ENCODE peak calls at places on chromosome 1, in five cellular contexts. One of them, this sample, is unnamed.

GRCh38 chr1:5768014-5768413 is 224.2 kb downstream of the NPHP4 start:
- DNase-seq in stimulated activated CD4-positive, alpha-beta T cell treated with anti-CD3 and anti-CD28 coated beads, Interleukin-4, amount 100 ng/mL, for 24 hours: no peak
- DNase-seq in NCI-H345: no peak
- DNase-seq in fibroblast of gingiva: no peak
- DNase-seq in NCI-H1105 treated with DMSO at 0.1 percent for 48 hours: peak; percentile 52
- DNase-seq in this sample: no peak

GRCh38 chr1:1597275-1597930 is 2.5 kb downstream of the FNDC10 start:
- DNase-seq in stimulated activated CD4-positive, alpha-beta T cell treated with anti-CD3 and anti-CD28 coated beads, Interleukin-4, amount 100 ng/mL, for 24 hours: no peak
- DNase-seq in NCI-H345: no peak
- DNase-seq in fibroblast of gingiva: no peak
- DNase-seq in NCI-H1105 treated with DMSO at 0.1 percent for 48 hours: no peak
- DNase-seq in this sample: no peak

GRCh38 chr1:237799762-237800474 is 90.8 kb downstream of the ZP4 start:
- DNase-seq in stimulated activated CD4-positive, alpha-beta T cell treated with anti-CD3 and anti-CD28 coated beads, Interleukin-4, amount 100 ng/mL, for 24 hours: peak; percentile 18
- DNase-seq in NCI-H345: peak; percentile 57
- DNase-seq in fibroblast of gingiva: no peak
- DNase-seq in NCI-H1105 treated with DMSO at 0.1 percent for 48 hours: peak; percentile 62
- DNase-seq in this sample: no peak

GRCh38 chr1:167136191-167136614 is 42.3 kb downstream of the STYXL2 start:
- DNase-seq in stimulated activated CD4-positive, alpha-beta T cell treated with anti-CD3 and anti-CD28 coated beads, Interleukin-4, amount 100 ng/mL, for 24 hours: no peak
- DNase-seq in NCI-H345: no peak
- DNase-seq in fibroblast of gingiva: peak; percentile 86
- DNase-seq in NCI-H1105 treated with DMSO at 0.1 percent for 48 hours: no peak
- DNase-seq in this sample: no peak

GRCh38 chr1:62435231-62436038 is 1.4 kb upstream of the USP1 start:
- DNase-seq in stimulated activated CD4-positive, alpha-beta T cell treated with anti-CD3 and anti-CD28 coated beads, Interleukin-4, amount 100 ng/mL, for 24 hours: no peak
- DNase-seq in NCI-H345: no peak
- DNase-seq in fibroblast of gingiva: no peak
- DNase-seq in NCI-H1105 treated with DMSO at 0.1 percent for 48 hours: no peak
- DNase-seq in this sample: peak; percentile 75

GRCh38 chr1:63873751-63874150 is 99.9 kb downstream of the ROR1 start:
- DNase-seq in stimulated activated CD4-positive, alpha-beta T cell treated with anti-CD3 and anti-CD28 coated beads, Interleukin-4, amount 100 ng/mL, for 24 hours: no peak
- DNase-seq in NCI-H345: no peak
- DNase-seq in fibroblast of gingiva: no peak
- DNase-seq in NCI-H1105 treated with DMSO at 0.1 percent for 48 hours: no peak
- DNase-seq in this sample: no peak

GRCh38 chr1:241408170-241408569 is 51.2 kb upstream of the RGS7 start:
- DNase-seq in stimulated activated CD4-positive, alpha-beta T cell treated with anti-CD3 and anti-CD28 coated beads, Interleukin-4, amount 100 ng/mL, for 24 hours: no peak
- DNase-seq in NCI-H345: peak; percentile 22
- DNase-seq in fibroblast of gingiva: peak; percentile 28
- DNase-seq in NCI-H1105 treated with DMSO at 0.1 percent for 48 hours: no peak
- DNase-seq in this sample: peak; percentile 54

GRCh38 chr1:83990734-83991133 is 8.2 kb downstream of the TTLL7 start:
- DNase-seq in stimulated activated CD4-positive, alpha-beta T cell treated with anti-CD3 and anti-CD28 coated beads, Interleukin-4, amount 100 ng/mL, for 24 hours: no peak
- DNase-seq in NCI-H345: no peak
- DNase-seq in fibroblast of gingiva: no peak
- DNase-seq in NCI-H1105 treated with DMSO at 0.1 percent for 48 hours: no peak
- DNase-seq in this sample: no peak

GRCh38 chr1:11907275-11908138 is 18.7 kb downstream of the KIAA2013 start:
- DNase-seq in stimulated activated CD4-positive, alpha-beta T cell treated with anti-CD3 and anti-CD28 coated beads, Interleukin-4, amount 100 ng/mL, for 24 hours: peak; percentile 91
- DNase-seq in NCI-H345: peak; percentile 94
- DNase-seq in fibroblast of gingiva: peak; percentile 92
- DNase-seq in NCI-H1105 treated with DMSO at 0.1 percent for 48 hours: peak; percentile 95
- DNase-seq in this sample: peak; percentile 97

GRCh38 chr1:44453798-44454349 is 48.8 kb downstream of the RNF220 start:
- DNase-seq in stimulated activated CD4-positive, alpha-beta T cell treated with anti-CD3 and anti-CD28 coated beads, Interleukin-4, amount 100 ng/mL, for 24 hours: no peak
- DNase-seq in NCI-H345: no peak
- DNase-seq in fibroblast of gingiva: no peak
- DNase-seq in NCI-H1105 treated with DMSO at 0.1 percent for 48 hours: no peak
- DNase-seq in this sample: no peak

GRCh38 chr1:30409476-30410152 is 313.8 kb downstream of the MATN1 start:
- DNase-seq in stimulated activated CD4-positive, alpha-beta T cell treated with anti-CD3 and anti-CD28 coated beads, Interleukin-4, amount 100 ng/mL, for 24 hours: no peak
- DNase-seq in NCI-H345: no peak
- DNase-seq in fibroblast of gingiva: no peak
- DNase-seq in NCI-H1105 treated with DMSO at 0.1 percent for 48 hours: no peak
- DNase-seq in this sample: no peak

GRCh38 chr1:211910136-211910884 is 79.7 kb upstream of the LPGAT1 start:
- DNase-seq in stimulated activated CD4-positive, alpha-beta T cell treated with anti-CD3 and anti-CD28 coated beads, Interleukin-4, amount 100 ng/mL, for 24 hours: no peak
- DNase-seq in NCI-H345: no peak
- DNase-seq in fibroblast of gingiva: no peak
- DNase-seq in NCI-H1105 treated with DMSO at 0.1 percent for 48 hours: no peak
- DNase-seq in this sample: no peak

GRCh38 chr1:56872597-56872996 is 18.0 kb downstream of the C8A start:
- DNase-seq in stimulated activated CD4-positive, alpha-beta T cell treated with anti-CD3 and anti-CD28 coated beads, Interleukin-4, amount 100 ng/mL, for 24 hours: no peak
- DNase-seq in NCI-H345: no peak
- DNase-seq in fibroblast of gingiva: peak; percentile 6
- DNase-seq in NCI-H1105 treated with DMSO at 0.1 percent for 48 hours: no peak
- DNase-seq in this sample: no peak

GRCh38 chr1:217574265-217574949 is 56.5 kb downstream of the GPATCH2 start:
- DNase-seq in stimulated activated CD4-positive, alpha-beta T cell treated with anti-CD3 and anti-CD28 coated beads, Interleukin-4, amount 100 ng/mL, for 24 hours: no peak
- DNase-seq in NCI-H345: no peak
- DNase-seq in fibroblast of gingiva: no peak
- DNase-seq in NCI-H1105 treated with DMSO at 0.1 percent for 48 hours: no peak
- DNase-seq in this sample: no peak

GRCh38 chr1:6180215-6180577 is at the start of gene CHD5:
- DNase-seq in stimulated activated CD4-positive, alpha-beta T cell treated with anti-CD3 and anti-CD28 coated beads, Interleukin-4, amount 100 ng/mL, for 24 hours: no peak
- DNase-seq in NCI-H345: peak; percentile 35
- DNase-seq in fibroblast of gingiva: no peak
- DNase-seq in NCI-H1105 treated with DMSO at 0.1 percent for 48 hours: peak; percentile 77
- DNase-seq in this sample: peak; percentile 65

GRCh38 chr1:34389974-34390373 is 213.3 kb downstream of the C1orf94 start:
- DNase-seq in stimulated activated CD4-positive, alpha-beta T cell treated with anti-CD3 and anti-CD28 coated beads, Interleukin-4, amount 100 ng/mL, for 24 hours: no peak
- DNase-seq in NCI-H345: no peak
- DNase-seq in fibroblast of gingiva: no peak
- DNase-seq in NCI-H1105 treated with DMSO at 0.1 percent for 48 hours: no peak
- DNase-seq in this sample: no peak

GRCh38 chr1:2628933-2629626 is 3.7 kb downstream of the MMEL1 start:
- DNase-seq in stimulated activated CD4-positive, alpha-beta T cell treated with anti-CD3 and anti-CD28 coated beads, Interleukin-4, amount 100 ng/mL, for 24 hours: no peak
- DNase-seq in NCI-H345: no peak
- DNase-seq in fibroblast of gingiva: no peak
- DNase-seq in NCI-H1105 treated with DMSO at 0.1 percent for 48 hours: no peak
- DNase-seq in this sample: peak; percentile 22

GRCh38 chr1:1955651-1956094 is 36.6 kb upstream of the TMEM52 start:
- DNase-seq in stimulated activated CD4-positive, alpha-beta T cell treated with anti-CD3 and anti-CD28 coated beads, Interleukin-4, amount 100 ng/mL, for 24 hours: no peak
- DNase-seq in NCI-H345: no peak
- DNase-seq in fibroblast of gingiva: no peak
- DNase-seq in NCI-H1105 treated with DMSO at 0.1 percent for 48 hours: no peak
- DNase-seq in this sample: no peak

GRCh38 chr1:191343816-191344215 is 814.4 kb upstream of the RGS18 start:
- DNase-seq in stimulated activated CD4-positive, alpha-beta T cell treated with anti-CD3 and anti-CD28 coated beads, Interleukin-4, amount 100 ng/mL, for 24 hours: no peak
- DNase-seq in NCI-H345: no peak
- DNase-seq in fibroblast of gingiva: no peak
- DNase-seq in NCI-H1105 treated with DMSO at 0.1 percent for 48 hours: no peak
- DNase-seq in this sample: no peak

GRCh38 chr1:247107694-247108093 is 3.5 kb upstream of the ZNF669 start:
- DNase-seq in stimulated activated CD4-positive, alpha-beta T cell treated with anti-CD3 and anti-CD28 coated beads, Interleukin-4, amount 100 ng/mL, for 24 hours: no peak
- DNase-seq in NCI-H345: no peak
- DNase-seq in fibroblast of gingiva: no peak
- DNase-seq in NCI-H1105 treated with DMSO at 0.1 percent for 48 hours: no peak
- DNase-seq in this sample: no peak

GRCh38 chr1:106080608-106081325 is 975.7 kb upstream of the PRMT6 start:
- DNase-seq in stimulated activated CD4-positive, alpha-beta T cell treated with anti-CD3 and anti-CD28 coated beads, Interleukin-4, amount 100 ng/mL, for 24 hours: no peak
- DNase-seq in NCI-H345: no peak
- DNase-seq in fibroblast of gingiva: no peak
- DNase-seq in NCI-H1105 treated with DMSO at 0.1 percent for 48 hours: no peak
- DNase-seq in this sample: no peak

GRCh38 chr1:192786617-192787016 is 22.2 kb upstream of the RGS2 start:
- DNase-seq in stimulated activated CD4-positive, alpha-beta T cell treated with anti-CD3 and anti-CD28 coated beads, Interleukin-4, amount 100 ng/mL, for 24 hours: no peak
- DNase-seq in NCI-H345: no peak
- DNase-seq in fibroblast of gingiva: no peak
- DNase-seq in NCI-H1105 treated with DMSO at 0.1 percent for 48 hours: no peak
- DNase-seq in this sample: no peak

GRCh38 chr1:59332983-59333382 is 36.1 kb downstream of the FGGY start:
- DNase-seq in stimulated activated CD4-positive, alpha-beta T cell treated with anti-CD3 and anti-CD28 coated beads, Interleukin-4, amount 100 ng/mL, for 24 hours: no peak
- DNase-seq in NCI-H345: no peak
- DNase-seq in fibroblast of gingiva: no peak
- DNase-seq in NCI-H1105 treated with DMSO at 0.1 percent for 48 hours: no peak
- DNase-seq in this sample: no peak

GRCh38 chr1:93738075-93738622 is 56.5 kb upstream of the BCAR3 start:
- DNase-seq in stimulated activated CD4-positive, alpha-beta T cell treated with anti-CD3 and anti-CD28 coated beads, Interleukin-4, amount 100 ng/mL, for 24 hours: no peak
- DNase-seq in NCI-H345: no peak
- DNase-seq in fibroblast of gingiva: peak; percentile 87
- DNase-seq in NCI-H1105 treated with DMSO at 0.1 percent for 48 hours: no peak
- DNase-seq in this sample: no peak

GRCh38 chr1:232340448-232340847 is 289.5 kb downstream of the SIPA1L2 start:
- DNase-seq in stimulated activated CD4-positive, alpha-beta T cell treated with anti-CD3 and anti-CD28 coated beads, Interleukin-4, amount 100 ng/mL, for 24 hours: no peak
- DNase-seq in NCI-H345: no peak
- DNase-seq in fibroblast of gingiva: no peak
- DNase-seq in NCI-H1105 treated with DMSO at 0.1 percent for 48 hours: no peak
- DNase-seq in this sample: no peak

GRCh38 chr1:13623021-13623637 is 39.5 kb downstream of the PDPN start:
- DNase-seq in stimulated activated CD4-positive, alpha-beta T cell treated with anti-CD3 and anti-CD28 coated beads, Interleukin-4, amount 100 ng/mL, for 24 hours: no peak
- DNase-seq in NCI-H345: no peak
- DNase-seq in fibroblast of gingiva: no peak
- DNase-seq in NCI-H1105 treated with DMSO at 0.1 percent for 48 hours: no peak
- DNase-seq in this sample: no peak

GRCh38 chr1:111665527-111665926 is 45.9 kb downstream of the RAP1A start:
- DNase-seq in stimulated activated CD4-positive, alpha-beta T cell treated with anti-CD3 and anti-CD28 coated beads, Interleukin-4, amount 100 ng/mL, for 24 hours: no peak
- DNase-seq in NCI-H345: no peak
- DNase-seq in fibroblast of gingiva: no peak
- DNase-seq in NCI-H1105 treated with DMSO at 0.1 percent for 48 hours: no peak
- DNase-seq in this sample: no peak

GRCh38 chr1:212284332-212284743 is 872 bp upstream of the PPP2R5A start:
- DNase-seq in stimulated activated CD4-positive, alpha-beta T cell treated with anti-CD3 and anti-CD28 coated beads, Interleukin-4, amount 100 ng/mL, for 24 hours: no peak
- DNase-seq in NCI-H345: no peak
- DNase-seq in fibroblast of gingiva: peak; percentile 33
- DNase-seq in NCI-H1105 treated with DMSO at 0.1 percent for 48 hours: no peak
- DNase-seq in this sample: no peak

GRCh38 chr1:15836772-15837669 is 10.5 kb upstream of the SPEN start:
- DNase-seq in stimulated activated CD4-positive, alpha-beta T cell treated with anti-CD3 and anti-CD28 coated beads, Interleukin-4, amount 100 ng/mL, for 24 hours: peak; percentile 47
- DNase-seq in NCI-H345: no peak
- DNase-seq in fibroblast of gingiva: no peak
- DNase-seq in NCI-H1105 treated with DMSO at 0.1 percent for 48 hours: no peak
- DNase-seq in this sample: no peak

GRCh38 chr1:235857756-235858155 is 8.9 kb downstream of the LYST start:
- DNase-seq in stimulated activated CD4-positive, alpha-beta T cell treated with anti-CD3 and anti-CD28 coated beads, Interleukin-4, amount 100 ng/mL, for 24 hours: no peak
- DNase-seq in NCI-H345: no peak
- DNase-seq in fibroblast of gingiva: no peak
- DNase-seq in NCI-H1105 treated with DMSO at 0.1 percent for 48 hours: no peak
- DNase-seq in this sample: no peak

GRCh38 chr1:239247299-239247698 is 139.1 kb upstream of the CHRM3 start:
- DNase-seq in stimulated activated CD4-positive, alpha-beta T cell treated with anti-CD3 and anti-CD28 coated beads, Interleukin-4, amount 100 ng/mL, for 24 hours: no peak
- DNase-seq in NCI-H345: no peak
- DNase-seq in fibroblast of gingiva: no peak
- DNase-seq in NCI-H1105 treated with DMSO at 0.1 percent for 48 hours: no peak
- DNase-seq in this sample: no peak

GRCh38 chr1:31614538-31615005 is 2.9 kb upstream of the HCRTR1 start:
- DNase-seq in stimulated activated CD4-positive, alpha-beta T cell treated with anti-CD3 and anti-CD28 coated beads, Interleukin-4, amount 100 ng/mL, for 24 hours: no peak
- DNase-seq in NCI-H345: no peak
- DNase-seq in fibroblast of gingiva: no peak
- DNase-seq in NCI-H1105 treated with DMSO at 0.1 percent for 48 hours: no peak
- DNase-seq in this sample: no peak

GRCh38 chr1:45863117-45863670 is 59.8 kb downstream of the MAST2 start:
- DNase-seq in stimulated activated CD4-positive, alpha-beta T cell treated with anti-CD3 and anti-CD28 coated beads, Interleukin-4, amount 100 ng/mL, for 24 hours: no peak
- DNase-seq in NCI-H345: peak; percentile 10
- DNase-seq in fibroblast of gingiva: no peak
- DNase-seq in NCI-H1105 treated with DMSO at 0.1 percent for 48 hours: peak; percentile 36
- DNase-seq in this sample: peak; percentile 59

GRCh38 chr1:4010811-4011605 is 110.9 kb upstream of the C1orf174 start:
- DNase-seq in stimulated activated CD4-positive, alpha-beta T cell treated with anti-CD3 and anti-CD28 coated beads, Interleukin-4, amount 100 ng/mL, for 24 hours: no peak
- DNase-seq in NCI-H345: no peak
- DNase-seq in fibroblast of gingiva: no peak
- DNase-seq in NCI-H1105 treated with DMSO at 0.1 percent for 48 hours: no peak
- DNase-seq in this sample: no peak

This sample was measured in NCI-H1417.